ENCODE peak calls at places on chromosomes 12 and 14, in eight cellular contexts. V is CD4-positive, alpha-beta T cell; Q is endothelial cell of umbilical vein; P is GM13977; X is RWPE2; W is sigmoid colon; B is pancreas; D is retinal pigment epithelial cell. S is an unnamed sample.

GRCh38 chr12:15050664-15051063 is 77.8 kb downstream of the PDE6H start:
- DNase-seq in V (no peak), Q (no peak), P (no peak), X (no peak), W (peak; percentile 67), B (no peak), D (peak; percentile 39), S (peak; percentile 29)

GRCh38 chr12:52522346-52523011 is 2.3 kb upstream of the KRT5 start:
- DNase-seq in V (no peak), Q (no peak), P (no peak), X (peak; percentile 75), W (peak; percentile 76), B (no peak), D (no peak), S (peak; percentile 97)

GRCh38 chr12:6554168-6554989 is 1.5 kb downstream of the IFFO1 start:
- DNase-seq in V (peak; percentile 67), Q (peak; percentile 80), P (peak; percentile 92), X (no peak), W (peak; percentile 89), B (peak; percentile 83), D (no peak), S (no peak)

GRCh38 chr12:3962661-3963483 is 89.7 kb upstream of the PARP11 start:
- DNase-seq in V (peak; percentile 77), Q (no peak), P (no peak), X (no peak), W (no peak), B (no peak), D (no peak), S (peak; percentile 18)

GRCh38 chr12:89507015-89507824 is 17.4 kb downstream of the GALNT4 start:
- DNase-seq in V (no peak), Q (peak; percentile 40), P (no peak), X (no peak), W (no peak), B (no peak), D (no peak), S (no peak)

GRCh38 chr12:68998036-68998435 is 65.1 kb upstream of the CPM start:
- DNase-seq in V (no peak), Q (no peak), P (no peak), X (no peak), W (no peak), B (no peak), D (no peak), S (no peak)

GRCh38 chr12:66693901-66694513 is 15.1 kb upstream of the GRIP1 start:
- DNase-seq in V (peak; percentile 2), Q (peak; percentile 69), P (peak; percentile 45), X (no peak), W (no peak), B (no peak), D (peak; percentile 24), S (peak; percentile 60)

GRCh38 chr12:93790472-93791152 is 113.4 kb downstream of the CRADD start:
- DNase-seq in V (peak; percentile 34), Q (peak; percentile 75), P (no peak), X (peak; percentile 81), W (no peak), B (no peak), D (no peak), S (peak; percentile 86)

GRCh38 chr14:78170203-78170602 is at the start of gene NRXN3:
- DNase-seq in V (no peak), Q (no peak), P (no peak), X (no peak), W (no peak), B (no peak), D (no peak), S (no peak)

GRCh38 chr12:42587564-42588307 is 1.8 kb downstream of the PRICKLE1 start:
- DNase-seq in V (no peak), Q (peak; percentile 56), P (no peak), X (no peak), W (no peak), B (no peak), D (no peak), S (no peak)

GRCh38 chr12:47889040-47889439 is 15.8 kb downstream of the VDR start:
- DNase-seq in V (no peak), Q (no peak), P (no peak), X (peak; percentile 25), W (no peak), B (no peak), D (no peak), S (no peak)

GRCh38 chr12:100141998-100142850 is 450 bp downstream of the BLTP3B start:
- DNase-seq in V (peak; percentile 13), Q (no peak), P (peak; percentile 41), X (no peak), W (peak; percentile 74), B (peak; percentile 74), D (no peak), S (peak; percentile 27)

GRCh38 chr14:104749111-104749649 is 3.8 kb upstream of the SIVA1 start:
- DNase-seq in V (no peak), Q (no peak), P (no peak), X (no peak), W (peak; percentile 85), B (no peak), D (no peak), S (no peak)

GRCh38 chr12:77062396-77062795 is 3.0 kb downstream of the E2F7 start:
- DNase-seq in V (no peak), Q (no peak), P (no peak), X (no peak), W (no peak), B (no peak), D (no peak), S (no peak)

GRCh38 chr14:22494486-22495135 is 94.4 kb downstream of the DAD1 start:
- DNase-seq in V (no peak), Q (no peak), P (no peak), X (no peak), W (no peak), B (no peak), D (no peak), S (no peak)
- TF ChIP-seq CTCF in V (no peak), Q (no peak), P (peak; percentile 33), X (no peak), W (no peak), B (no peak), D (peak; percentile 1), S (peak; percentile 13)

DNA sequence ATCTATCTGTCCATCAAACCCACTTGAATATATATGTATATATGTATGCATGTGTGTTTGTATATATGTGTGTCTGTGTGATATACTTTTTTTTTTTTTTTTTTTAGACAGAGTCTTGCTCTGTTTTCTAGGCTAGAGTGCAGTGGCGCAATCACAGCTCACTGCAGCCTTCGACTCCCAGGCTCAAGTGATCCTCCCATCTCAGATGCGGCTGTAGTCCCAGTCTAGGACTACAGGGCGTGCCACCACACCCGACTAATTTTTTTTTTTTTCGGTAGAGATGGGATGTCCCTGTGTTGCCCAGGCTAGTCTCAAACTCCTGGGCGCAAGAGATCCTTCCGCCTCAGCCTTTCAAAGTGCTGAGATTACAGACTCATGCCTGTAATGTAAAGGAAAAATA is 13.0 kb upstream of the APOBEC1 start:
- DNase-seq in V (no peak), Q (peak; percentile 23), P (no peak), X (no peak), W (no peak), B (no peak), D (no peak), S (no peak)
- TF ChIP-seq CTCF in V (no peak), Q (no peak), P (no peak), X (no peak), W (no peak), B (no peak), D (no peak), S (no peak)

GRCh38 chr14:47207636-47208035 is 467.8 kb downstream of the MDGA2 start:
- DNase-seq in V (no peak), Q (peak; percentile 59), P (no peak), X (no peak), W (no peak), B (no peak), D (no peak), S (no peak)
- TF ChIP-seq CTCF in V (no peak), Q (no peak), P (no peak), X (peak; percentile 29), W (no peak), B (no peak), D (peak; percentile 36), S (no peak)

GRCh38 chr12:124734224-124734788 is 129.4 kb downstream of the SCARB1 start:
- DNase-seq in V (no peak), Q (no peak), P (no peak), X (no peak), W (no peak), B (no peak), D (peak; percentile 71), S (no peak)
- TF ChIP-seq CTCF in V (no peak), Q (no peak), P (no peak), X (no peak), W (no peak), B (no peak), D (peak; percentile 62), S (no peak)

S was measured in foreskin keratinocyte.